ENCODE peak calls at places on chromosomes 6 and 20, in seven cellular contexts. One of them, this sample, is unnamed. For H3K4me1, the result is how much of the 10 kb centered on the place peaks cover.

GRCh38 chr6:6680524-6680923 is 92.0 kb downstream of the LY86 start:
- DNase-seq in HCT116: no peak
- DNase-seq in GM23248: no peak
- DNase-seq in OCI-LY7: no peak
- DNase-seq in neural progenitor cell: no peak
- DNase-seq in SK-N-SH: no peak
- DNase-seq in MM.1S: no peak
- DNase-seq in this sample: no peak

GRCh38 chr20:61728786-61729365 is 336.8 kb downstream of the TAF4 start:
- DNase-seq in HCT116: no peak
- DNase-seq in GM23248: no peak
- DNase-seq in OCI-LY7: no peak
- DNase-seq in neural progenitor cell: no peak
- DNase-seq in SK-N-SH: no peak
- DNase-seq in MM.1S: no peak
- DNase-seq in this sample: no peak

GRCh38 chr20:34951652-34952051 is 4.0 kb downstream of the GSS start:
- DNase-seq in HCT116: no peak
- DNase-seq in GM23248: no peak
- DNase-seq in OCI-LY7: no peak
- DNase-seq in neural progenitor cell: no peak
- DNase-seq in SK-N-SH: no peak
- DNase-seq in MM.1S: no peak
- DNase-seq in this sample: no peak

GRCh38 chr20:19901226-19901625 is 115.9 kb upstream of the NAA20 start:
- DNase-seq in HCT116: no peak
- DNase-seq in GM23248: peak
- DNase-seq in OCI-LY7: no peak
- DNase-seq in neural progenitor cell: no peak
- DNase-seq in SK-N-SH: no peak
- DNase-seq in MM.1S: no peak
- DNase-seq in this sample: no peak

GRCh38 chr6:16291739-16292138 is 53.4 kb downstream of the GMPR start:
- DNase-seq in HCT116: no peak
- DNase-seq in GM23248: peak
- DNase-seq in OCI-LY7: no peak
- DNase-seq in neural progenitor cell: no peak
- DNase-seq in SK-N-SH: no peak
- DNase-seq in MM.1S: no peak
- DNase-seq in this sample: no peak

GRCh38 chr6:27441001-27441400 is 31.9 kb downstream of the ZNF184 start:
- DNase-seq in HCT116: no peak
- DNase-seq in GM23248: no peak
- DNase-seq in OCI-LY7: no peak
- DNase-seq in neural progenitor cell: no peak
- DNase-seq in SK-N-SH: no peak
- DNase-seq in MM.1S: no peak
- DNase-seq in this sample: no peak

GRCh38 chr20:3723284-3723683 is 9.2 kb upstream of the HSPA12B start:
- DNase-seq in HCT116: no peak
- DNase-seq in GM23248: no peak
- DNase-seq in OCI-LY7: no peak
- DNase-seq in neural progenitor cell: no peak
- DNase-seq in SK-N-SH: no peak
- DNase-seq in MM.1S: no peak
- DNase-seq in this sample: no peak

GRCh38 chr20:3686867-3687321 is 5.1 kb upstream of the ADAM33 start:
- DNase-seq in HCT116: no peak
- DNase-seq in GM23248: peak
- DNase-seq in OCI-LY7: no peak
- DNase-seq in neural progenitor cell: no peak
- DNase-seq in SK-N-SH: no peak
- DNase-seq in MM.1S: no peak
- DNase-seq in this sample: peak

GRCh38 chr6:31821301-31822037 is 6.1 kb upstream of the HSPA1B start:
- DNase-seq in HCT116: no peak
- DNase-seq in GM23248: peak
- DNase-seq in OCI-LY7: peak
- DNase-seq in neural progenitor cell: peak
- DNase-seq in SK-N-SH: peak
- DNase-seq in MM.1S: peak
- DNase-seq in this sample: peak

DNA sequence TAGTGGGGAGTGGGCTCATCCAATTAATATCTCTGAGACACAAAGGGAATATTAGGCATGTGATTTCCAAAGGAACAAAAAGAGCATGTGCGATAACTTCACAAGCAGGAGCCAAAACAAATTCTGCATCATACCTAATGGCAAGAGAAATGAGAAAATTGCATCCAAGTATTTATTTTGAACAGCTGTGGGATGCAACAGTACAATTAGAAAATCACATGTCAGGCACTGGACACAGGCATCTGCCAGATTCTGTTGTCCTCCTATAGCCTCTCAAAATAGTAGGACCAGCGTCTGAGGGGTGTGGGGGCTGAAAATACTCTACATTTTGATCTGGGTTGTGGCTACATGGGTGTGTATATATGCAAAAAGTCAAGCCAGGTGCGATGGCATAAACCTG is 66.3 kb downstream of the EDN1 start:
- DNase-seq in HCT116: no peak
- DNase-seq in GM23248: no peak
- DNase-seq in OCI-LY7: no peak
- DNase-seq in neural progenitor cell: no peak
- DNase-seq in SK-N-SH: no peak
- DNase-seq in MM.1S: no peak
- DNase-seq in this sample: no peak
- H3K4me2 ChIP-seq in HCT116: no peak
- H3K4me2 ChIP-seq in GM23248: no peak
- H3K4me2 ChIP-seq in OCI-LY7: peak
- H3K4me2 ChIP-seq in neural progenitor cell: no peak
- H3K4me2 ChIP-seq in SK-N-SH: no peak
- H3K4me2 ChIP-seq in MM.1S: no peak
- H3K4me2 ChIP-seq in this sample: no peak

DNA sequence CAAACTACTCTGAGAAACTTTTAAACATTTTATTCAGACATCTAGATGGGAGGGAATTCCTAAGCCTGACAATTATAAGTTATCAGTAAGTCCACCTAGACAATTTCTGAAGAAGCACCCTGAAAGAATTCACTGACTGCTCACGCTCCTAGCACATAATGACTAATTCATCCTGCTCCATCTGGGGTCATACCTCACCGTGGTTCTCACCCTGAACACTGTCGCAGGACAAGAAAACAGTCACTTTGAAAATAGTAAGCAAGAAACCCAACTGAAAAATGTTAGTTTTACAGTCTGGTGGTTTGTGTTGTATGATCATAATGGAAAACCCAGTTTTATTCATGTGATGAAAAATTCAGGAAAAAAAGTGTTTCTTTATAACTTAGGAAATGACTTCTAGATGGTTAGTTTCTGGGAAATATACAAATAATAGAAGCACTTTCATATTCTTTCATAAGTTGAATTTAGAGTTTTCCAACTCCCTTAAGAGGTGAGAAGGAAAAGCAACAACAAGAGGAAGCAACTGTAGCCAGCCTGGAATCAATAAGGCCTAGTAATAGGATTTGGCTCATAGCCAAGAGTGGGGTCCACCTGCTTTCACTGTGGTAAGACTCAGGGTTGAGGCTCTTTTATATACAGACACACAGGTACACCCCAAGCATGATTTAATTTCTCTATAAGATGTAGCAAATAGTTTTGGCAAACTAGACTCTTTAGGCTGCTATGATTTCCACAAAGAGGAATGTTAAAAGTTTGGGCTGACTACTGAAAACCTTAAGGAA is 94.1 kb downstream of the HIVEP2 start:
- DNase-seq in HCT116: no peak
- DNase-seq in GM23248: peak
- DNase-seq in OCI-LY7: peak
- DNase-seq in neural progenitor cell: no peak
- DNase-seq in SK-N-SH: no peak
- DNase-seq in MM.1S: no peak
- DNase-seq in this sample: no peak
- H3K4me1 ChIP-seq in HCT116: under half
- H3K4me1 ChIP-seq in GM23248: half or more
- H3K4me1 ChIP-seq in OCI-LY7: half or more
- H3K4me1 ChIP-seq in neural progenitor cell: under half
- H3K4me1 ChIP-seq in SK-N-SH: under half
- H3K4me1 ChIP-seq in MM.1S: half or more
- H3K4me1 ChIP-seq in this sample: under half

DNA sequence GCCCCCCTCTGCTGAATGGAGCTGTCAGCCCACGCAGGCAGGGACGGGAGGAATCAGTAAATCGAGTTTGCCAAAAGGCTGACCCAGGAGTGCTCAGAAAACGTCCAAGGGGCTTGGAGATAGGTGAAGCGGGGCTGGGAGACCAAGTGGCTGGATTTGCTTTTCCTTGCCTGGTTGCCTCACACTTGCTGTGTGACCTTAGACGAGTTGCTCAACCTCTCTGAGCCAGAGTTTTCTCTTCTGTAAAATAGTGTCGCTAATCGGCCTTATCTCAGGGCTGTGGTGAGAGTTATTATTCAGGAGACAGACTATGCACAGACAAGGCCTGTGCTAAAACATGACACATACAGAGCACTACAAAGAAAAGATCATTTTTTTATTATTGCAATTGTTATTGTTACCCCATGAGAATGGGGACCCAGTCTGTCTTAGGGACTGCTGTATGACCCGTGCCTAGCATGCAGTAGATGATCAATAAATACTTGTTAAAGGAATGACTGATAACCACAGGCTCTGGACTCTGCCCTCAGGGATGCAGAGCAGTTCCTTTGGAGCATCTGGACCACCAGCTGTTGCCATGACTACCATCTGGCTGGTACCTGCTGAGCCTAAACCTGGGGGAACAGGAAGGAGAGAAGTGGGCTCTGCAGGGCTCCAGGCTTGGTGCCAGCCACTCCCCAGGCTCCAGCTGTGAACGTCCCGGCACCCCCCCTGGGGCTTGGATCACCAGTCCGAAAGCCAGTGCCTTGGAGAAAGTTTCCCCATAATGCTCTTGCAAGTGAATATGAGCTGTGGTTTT is 901 bp downstream of the KCNK15 start:
- DNase-seq in HCT116: no peak
- DNase-seq in GM23248: peak
- DNase-seq in OCI-LY7: no peak
- DNase-seq in neural progenitor cell: no peak
- DNase-seq in SK-N-SH: peak
- DNase-seq in MM.1S: no peak
- DNase-seq in this sample: no peak
- TF ChIP-seq EZH2phosphoT487 in HCT116: no peak
- TF ChIP-seq EZH2phosphoT487 in GM23248: no peak
- TF ChIP-seq EZH2phosphoT487 in OCI-LY7: no peak
- TF ChIP-seq EZH2phosphoT487 in neural progenitor cell: peak
- TF ChIP-seq EZH2phosphoT487 in SK-N-SH: no peak
- TF ChIP-seq EZH2phosphoT487 in MM.1S: no peak
- TF ChIP-seq EZH2phosphoT487 in this sample: no peak

DNA sequence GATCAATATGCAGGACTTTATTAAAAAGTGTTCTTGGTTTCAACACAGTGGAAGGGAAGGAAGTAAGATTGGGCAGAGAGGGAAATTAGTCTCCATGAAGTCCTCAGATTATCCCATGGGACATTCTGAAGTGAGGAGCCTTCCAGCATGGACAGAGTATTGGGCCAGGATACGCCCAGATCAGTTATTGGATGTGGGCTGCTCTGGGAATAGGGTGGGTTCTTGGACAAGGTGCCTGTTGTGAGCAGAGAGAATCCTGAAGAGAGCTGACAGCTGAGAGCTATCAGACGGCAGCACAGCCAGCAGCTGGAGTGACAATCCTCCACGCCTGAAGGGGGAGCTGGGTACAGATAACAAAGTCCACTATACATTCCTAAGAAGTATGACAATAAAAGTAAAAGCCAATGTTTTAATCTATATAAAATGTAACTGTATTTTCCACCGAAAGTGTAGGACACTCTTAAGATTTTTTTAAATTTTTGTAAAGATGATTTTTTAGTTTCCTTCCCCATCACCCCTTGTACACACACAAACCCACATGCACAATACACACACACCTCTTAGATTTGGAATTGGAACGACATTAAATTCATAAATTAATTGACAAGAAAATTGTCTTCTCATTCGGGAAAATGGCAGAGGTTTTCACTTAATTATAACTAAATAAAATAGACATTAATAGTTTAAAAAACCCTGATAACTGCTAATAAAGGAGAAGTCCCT is 107.8 kb downstream of the FBXO5 start:
- DNase-seq in HCT116: no peak
- DNase-seq in GM23248: no peak
- DNase-seq in OCI-LY7: no peak
- DNase-seq in neural progenitor cell: no peak
- DNase-seq in SK-N-SH: no peak
- DNase-seq in MM.1S: no peak
- DNase-seq in this sample: no peak
- H3K4me2 ChIP-seq in HCT116: no peak
- H3K4me2 ChIP-seq in GM23248: no peak
- H3K4me2 ChIP-seq in OCI-LY7: no peak
- H3K4me2 ChIP-seq in neural progenitor cell: no peak
- H3K4me2 ChIP-seq in SK-N-SH: no peak
- H3K4me2 ChIP-seq in MM.1S: no peak
- H3K4me2 ChIP-seq in this sample: no peak

DNA sequence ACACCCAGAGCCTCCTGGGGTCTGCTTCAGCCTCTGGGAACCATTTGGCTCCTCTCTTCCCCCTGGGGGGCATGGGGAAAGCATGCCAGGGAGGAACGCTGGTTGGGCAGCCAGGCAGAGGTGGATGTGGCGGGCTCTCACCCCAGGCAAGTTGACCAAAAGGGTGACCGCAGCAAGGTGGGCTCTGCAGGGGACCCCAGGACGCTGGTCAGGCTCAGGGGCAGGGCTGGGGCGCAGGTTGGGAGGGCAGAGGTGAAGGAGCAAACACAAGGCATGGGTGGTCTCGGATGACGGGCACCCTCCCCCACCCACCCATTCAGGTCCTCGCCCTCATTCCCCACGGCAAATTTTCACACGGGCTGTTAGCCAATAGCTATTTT is 30.2 kb upstream of the MRGBP start:
- DNase-seq in HCT116: no peak
- DNase-seq in GM23248: no peak
- DNase-seq in OCI-LY7: no peak
- DNase-seq in neural progenitor cell: no peak
- DNase-seq in SK-N-SH: no peak
- DNase-seq in MM.1S: no peak
- DNase-seq in this sample: no peak
- H3K4me1 ChIP-seq in HCT116: under half
- H3K4me1 ChIP-seq in GM23248: under half
- H3K4me1 ChIP-seq in OCI-LY7: under half
- H3K4me1 ChIP-seq in neural progenitor cell: under half
- H3K4me1 ChIP-seq in SK-N-SH: under half
- H3K4me1 ChIP-seq in MM.1S: under half
- H3K4me1 ChIP-seq in this sample: under half